ENCODE peak calls at places on chromosomes 11 and 22, in eight cellular contexts. J is GM12878, B is body of pancreas, U is fibroblast of the aortic adventitia, Z is PC-3, O is IMR-90, L is cardiac fibroblast, M is thoracic aorta. X is an unnamed sample.

GRCh38 chr11:108432783-108433182 is 34.5 kb downstream of the C11orf65 start:
- DNase-seq in M (no peak), O (peak; percentile 42), L (no peak), J (no peak), B (no peak), Z (peak; percentile 38), U (peak; percentile 47), X (no peak)

GRCh38 chr11:65524747-65525658 is at the start of gene SCYL1:
- DNase-seq in L (peak; percentile 82), B (peak; percentile 83), M (no peak), U (peak; percentile 83), O (peak; percentile 79), Z (peak; percentile 70), J (no peak), X (peak; percentile 85)

GRCh38 chr11:23856654-23857053 is 640.2 kb upstream of the LUZP2 start:
- DNase-seq in Z (peak; percentile 8), B (no peak), J (no peak), L (peak; percentile 78), O (peak; percentile 67), M (no peak), U (peak; percentile 49), X (no peak)

GRCh38 chr22:40261783-40262182 is 84.1 kb downstream of the TNRC6B start:
- DNase-seq in U (no peak), J (no peak), Z (no peak), O (no peak), M (no peak), L (no peak), B (no peak), X (no peak)

GRCh38 chr11:59197990-59198389 is 14.7 kb downstream of the MPEG1 start:
- DNase-seq in U (peak; percentile 36), M (peak; percentile 71), B (peak; percentile 61), O (peak; percentile 68), J (no peak), L (peak; percentile 80), Z (no peak), X (no peak)

GRCh38 chr11:131859811-131860210 is 489.4 kb downstream of the NTM start:
- DNase-seq in U (peak; percentile 80), J (no peak), L (peak; percentile 71), B (no peak), O (peak; percentile 77), Z (no peak), M (no peak), X (no peak)

GRCh38 chr11:103910721-103911120 is 125.7 kb upstream of the DDI1 start:
- DNase-seq in Z (no peak), L (no peak), J (no peak), B (no peak), M (no peak), U (no peak), O (no peak), X (no peak)

GRCh38 chr11:44884056-44884455 is 66.6 kb downstream of the TP53I11 start:
- DNase-seq in L (no peak), U (no peak), J (no peak), Z (no peak), B (no peak), M (no peak), O (no peak), X (no peak)

GRCh38 chr11:73528420-73528819 is 69.5 kb downstream of the FAM168A start:
- DNase-seq in L (peak; percentile 27), U (peak; percentile 26), Z (no peak), O (no peak), M (no peak), J (no peak), B (no peak), X (no peak)

GRCh38 chr22:46162285-46162684 is 12.0 kb downstream of the PPARA start:
- DNase-seq in M (no peak), J (no peak), L (no peak), U (no peak), Z (no peak), O (no peak), B (no peak), X (no peak)

GRCh38 chr11:1235615-1236315 is 12.9 kb downstream of the MUC5B start:
- DNase-seq in B (no peak), J (no peak), O (no peak), L (no peak), Z (no peak), M (no peak), U (no peak), X (peak; percentile 46)

GRCh38 chr11:130815074-130815802 is 101.0 kb downstream of the SNX19 start:
- DNase-seq in B (no peak), Z (no peak), L (no peak), J (no peak), M (no peak), O (no peak), U (no peak), X (no peak)

GRCh38 chr11:120065176-120065575 is 72.7 kb downstream of the TRIM29 start:
- DNase-seq in M (no peak), L (no peak), O (no peak), J (no peak), B (no peak), Z (no peak), U (no peak), X (no peak)

GRCh38 chr11:94525933-94526332 is 13.7 kb downstream of the C11orf97 start:
- DNase-seq in L (peak; percentile 84), M (peak; percentile 11), Z (peak; percentile 48), B (peak; percentile 46), O (peak; percentile 74), J (no peak), U (peak; percentile 79), X (peak; percentile 81)

GRCh38 chr22:35742342-35743100 is 24.8 kb downstream of the APOL5 start:
- DNase-seq in M (no peak), U (peak; percentile 69), Z (peak; percentile 63), J (no peak), L (peak; percentile 80), O (peak; percentile 81), B (no peak), X (no peak)

GRCh38 chr22:29167032-29167911 is 38.4 kb upstream of the EMID1 start:
- DNase-seq in U (no peak), O (no peak), B (no peak), J (peak; percentile 100), Z (no peak), M (no peak), L (no peak), X (no peak)

GRCh38 chr11:99020324-99021225 is at the start of gene CNTN5:
- DNase-seq in Z (peak; percentile 41), L (peak; percentile 39), B (peak; percentile 26), O (peak; percentile 5), J (no peak), M (no peak), U (no peak), X (peak; percentile 42)

GRCh38 chr11:64250875-64251721 is at the start of gene PLCB3:
- DNase-seq in Z (peak; percentile 74), J (no peak), L (peak; percentile 38), M (no peak), U (no peak), B (peak; percentile 61), O (no peak), X (peak; percentile 69)

DNA sequence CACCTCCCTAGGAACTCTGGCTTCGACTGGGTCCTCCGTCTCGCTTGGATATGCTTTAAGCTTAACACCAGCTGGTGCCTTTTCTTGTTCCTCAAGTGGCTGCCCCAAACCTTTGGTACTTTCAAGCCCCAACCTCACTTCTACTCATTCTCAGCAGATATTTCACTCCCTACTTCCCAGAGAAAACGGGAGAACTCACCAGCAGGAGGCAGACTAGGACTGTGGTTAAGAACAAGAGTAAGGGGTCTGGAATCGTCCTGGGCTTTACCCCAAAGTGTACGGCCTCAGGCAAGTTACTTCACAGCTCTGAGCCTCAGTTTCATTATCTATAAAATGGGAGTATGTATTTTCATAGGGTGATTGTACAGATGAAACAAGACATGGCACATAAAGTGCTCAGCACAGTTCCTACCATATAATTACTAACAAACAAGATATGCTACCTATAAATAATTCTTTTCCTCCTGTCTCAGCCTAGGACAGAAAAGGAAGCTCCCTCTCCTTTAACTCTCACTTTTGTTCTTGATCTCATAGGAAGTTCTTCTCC is 37.8 kb downstream of the PAMR1 start:
- DNase-seq in J (no peak), B (peak; percentile 50), L (peak; percentile 80), M (no peak), Z (peak; percentile 69), U (peak; percentile 82), O (peak; percentile 82), X (peak; percentile 23)
- TF ChIP-seq CTCF in J (peak; percentile 23), B (peak; percentile 35), L (peak; percentile 61), M (peak; percentile 15), Z (peak; percentile 82), U (peak; percentile 63), O (peak; percentile 62), X (no peak)

DNA sequence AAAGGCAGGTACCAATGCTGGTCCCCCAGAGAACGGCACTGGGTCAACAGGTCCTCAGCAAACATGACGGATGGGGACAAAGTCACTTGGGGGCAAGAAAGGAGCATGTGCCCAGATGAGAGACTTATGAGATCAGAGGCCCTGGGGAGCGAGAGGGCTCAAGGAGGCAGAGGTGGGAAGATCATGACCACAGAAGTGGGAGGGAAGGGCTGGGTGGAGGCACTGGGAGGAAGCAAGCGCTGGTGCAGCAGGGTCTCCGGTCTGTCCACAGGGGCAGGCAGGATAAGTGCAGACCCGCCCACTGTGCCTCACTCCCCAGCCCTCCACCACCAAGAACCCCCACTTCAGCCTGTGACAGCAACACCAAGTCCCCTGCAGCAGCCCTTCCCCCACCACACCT is 10.9 kb downstream of the ELFN2 start:
- DNase-seq in U (no peak), B (no peak), M (no peak), L (no peak), O (no peak), J (no peak), Z (no peak), X (no peak)
- H3K4me3 ChIP-seq in U (no peak overlapping the region), B (no peak overlapping the region), M (no peak overlapping the region), L (no peak overlapping the region), O (no peak overlapping the region), J (no peak overlapping the region), Z (no peak overlapping the region), X (no peak overlapping the region)

GRCh38 chr22:41856484-41856883 is 23.6 kb downstream of the SREBF2 start:
- DNase-seq in M (no peak), Z (no peak), O (no peak), B (no peak), L (no peak), U (peak; percentile 11), J (no peak), X (no peak)

GRCh38 chr22:41862530-41863266 is 29.8 kb downstream of the SREBF2 start:
- DNase-seq in Z (no peak), L (no peak), J (peak; percentile 89), U (no peak), M (no peak), O (peak; percentile 25), B (no peak), X (no peak)

GRCh38 chr22:41862160-41862529 is 29.2 kb downstream of the SREBF2 start:
- DNase-seq in L (peak; percentile 22), J (peak; percentile 83), Z (no peak), U (peak; percentile 22), O (peak; percentile 23), B (no peak), M (no peak), X (no peak)

GRCh38 chr22:41857860-41858199 is 24.9 kb downstream of the SREBF2 start:
- DNase-seq in Z (no peak), L (no peak), O (no peak), M (no peak), J (no peak), U (no peak), B (no peak), X (no peak)

GRCh38 chr22:41857160-41857859 is 24.4 kb downstream of the SREBF2 start:
- DNase-seq in M (no peak), L (peak; percentile 75), Z (peak; percentile 87), J (peak; percentile 46), B (peak; percentile 21), U (peak; percentile 61), O (peak; percentile 72), X (no peak)
- TF ChIP-seq CTCF in M (peak; percentile 53), L (peak; percentile 69), Z (peak; percentile 77), J (peak; percentile 71), B (peak; percentile 23), U (peak; percentile 63), O (peak; percentile 60), X (peak; percentile 8)

GRCh38 chr11:66559141-66559861 is 9.1 kb downstream of the CTSF start:
- DNase-seq in L (no peak), J (no peak), B (peak; percentile 39), O (no peak), U (peak; percentile 14), Z (no peak), M (no peak), X (no peak)
- H3K4me3 ChIP-seq in L (no peak overlapping the region), J (no peak overlapping the region), B (no peak overlapping the region), O (no peak overlapping the region), U (no peak overlapping the region), Z (no peak overlapping the region), M (peak overlapping the region; percentile 56), X (no peak overlapping the region)